ENCODE peak calls at places on chromosomes 3 and 15, in four cellular contexts. One of them, this sample, is unnamed.

GRCh38 chr3:133412511-133413165 is 12.8 kb downstream of the BFSP2 start:
- DNase-seq in IMR-90: peak
- DNase-seq in H9: no peak
- DNase-seq in H1: no peak
- DNase-seq in this sample: no peak

GRCh38 chr3:36928220-36928619 is 16.6 kb downstream of the TRANK1 start:
- DNase-seq in IMR-90: no peak
- DNase-seq in H9: no peak
- DNase-seq in H1: no peak
- DNase-seq in this sample: no peak

GRCh38 chr3:105538483-105538882 is 171.8 kb downstream of the ALCAM start:
- DNase-seq in IMR-90: no peak
- DNase-seq in H9: no peak
- DNase-seq in H1: no peak
- DNase-seq in this sample: no peak

GRCh38 chr3:63351159-63352007 is 73.3 kb downstream of the SYNPR start:
- DNase-seq in IMR-90: peak
- DNase-seq in H9: no peak
- DNase-seq in H1: no peak
- DNase-seq in this sample: peak

GRCh38 chr3:156762631-156763185 is 63.4 kb upstream of the LEKR1 start:
- DNase-seq in IMR-90: peak
- DNase-seq in H9: no peak
- DNase-seq in H1: no peak
- DNase-seq in this sample: no peak

GRCh38 chr3:18241837-18242236 is 183.3 kb downstream of the SATB1 start:
- DNase-seq in IMR-90: no peak
- DNase-seq in H9: no peak
- DNase-seq in H1: no peak
- DNase-seq in this sample: no peak

GRCh38 chr3:28334552-28334951 is 14.0 kb upstream of the ZCWPW2 start:
- DNase-seq in IMR-90: peak
- DNase-seq in H9: no peak
- DNase-seq in H1: no peak
- DNase-seq in this sample: no peak

GRCh38 chr3:14771593-14772497 is 46.9 kb upstream of the FGD5 start:
- DNase-seq in IMR-90: no peak
- DNase-seq in H9: no peak
- DNase-seq in H1: no peak
- DNase-seq in this sample: no peak

GRCh38 chr3:178629430-178630178 is 93.4 kb downstream of the KCNMB2 start:
- DNase-seq in IMR-90: no peak
- DNase-seq in H9: no peak
- DNase-seq in H1: no peak
- DNase-seq in this sample: no peak

GRCh38 chr15:70237626-70238025 is 139.9 kb upstream of the TLE3 start:
- DNase-seq in IMR-90: no peak
- DNase-seq in H9: no peak
- DNase-seq in H1: no peak
- DNase-seq in this sample: no peak

GRCh38 chr3:13071695-13072094 is 1.5 kb downstream of the IQSEC1 start:
- DNase-seq in IMR-90: no peak
- DNase-seq in H9: no peak
- DNase-seq in H1: no peak
- DNase-seq in this sample: no peak

GRCh38 chr3:183330881-183331280 is 77.8 kb downstream of the B3GNT5 start:
- DNase-seq in IMR-90: no peak
- DNase-seq in H9: peak
- DNase-seq in H1: peak
- DNase-seq in this sample: peak

GRCh38 chr15:66672867-66673266 is 29.2 kb upstream of the SMAD6 start:
- DNase-seq in IMR-90: no peak
- DNase-seq in H9: no peak
- DNase-seq in H1: no peak
- DNase-seq in this sample: no peak

GRCh38 chr3:99934984-99935797 is 117.5 kb downstream of the CMSS1 start:
- DNase-seq in IMR-90: no peak
- DNase-seq in H9: no peak
- DNase-seq in H1: no peak
- DNase-seq in this sample: peak

GRCh38 chr3:111808439-111808838 is 50.6 kb upstream of the PHLDB2 start:
- DNase-seq in IMR-90: peak
- DNase-seq in H9: no peak
- DNase-seq in H1: no peak
- DNase-seq in this sample: no peak

GRCh38 chr3:133329626-133330025 is 70.2 kb upstream of the BFSP2 start:
- DNase-seq in IMR-90: no peak
- DNase-seq in H9: no peak
- DNase-seq in H1: no peak
- DNase-seq in this sample: no peak

GRCh38 chr15:63156708-63157065 is 590 bp downstream of the RPS27L start:
- DNase-seq in IMR-90: peak
- DNase-seq in H9: no peak
- DNase-seq in H1: no peak
- DNase-seq in this sample: peak

GRCh38 chr3:31953091-31953490 is 28.0 kb downstream of the OSBPL10 start:
- DNase-seq in IMR-90: no peak
- DNase-seq in H9: no peak
- DNase-seq in H1: no peak
- DNase-seq in this sample: no peak

GRCh38 chr3:63964287-63965073 is 52.3 kb upstream of the SCAANT1 start:
- DNase-seq in IMR-90: no peak
- DNase-seq in H9: no peak
- DNase-seq in H1: no peak
- DNase-seq in this sample: peak

GRCh38 chr3:99909714-99910508 is 92.2 kb downstream of the CMSS1 start:
- DNase-seq in IMR-90: peak
- DNase-seq in H9: no peak
- DNase-seq in H1: no peak
- DNase-seq in this sample: peak

GRCh38 chr15:86855962-86856361 is 776.3 kb downstream of the AGBL1 start:
- DNase-seq in IMR-90: no peak
- DNase-seq in H9: no peak
- DNase-seq in H1: no peak
- DNase-seq in this sample: peak

GRCh38 chr3:23756206-23756840 is 49.4 kb upstream of the UBE2E1 start:
- DNase-seq in IMR-90: no peak
- DNase-seq in H9: no peak
- DNase-seq in H1: no peak
- DNase-seq in this sample: no peak

GRCh38 chr3:117549716-117550115 is 840.1 kb downstream of the TUSC7 start:
- DNase-seq in IMR-90: no peak
- DNase-seq in H9: no peak
- DNase-seq in H1: no peak
- DNase-seq in this sample: no peak

GRCh38 chr15:85086855-85087254 is 105.2 kb downstream of the PDE8A start:
- DNase-seq in IMR-90: no peak
- DNase-seq in H9: no peak
- DNase-seq in H1: no peak
- DNase-seq in this sample: no peak

GRCh38 chr3:8386221-8386620 is 115.4 kb upstream of the LMCD1 start:
- DNase-seq in IMR-90: peak
- DNase-seq in H9: no peak
- DNase-seq in H1: no peak
- DNase-seq in this sample: no peak

GRCh38 chr3:122415104-122415744 is 638 bp downstream of the WDR5B start:
- DNase-seq in IMR-90: peak
- DNase-seq in H9: peak
- DNase-seq in H1: no peak
- DNase-seq in this sample: peak

DNA sequence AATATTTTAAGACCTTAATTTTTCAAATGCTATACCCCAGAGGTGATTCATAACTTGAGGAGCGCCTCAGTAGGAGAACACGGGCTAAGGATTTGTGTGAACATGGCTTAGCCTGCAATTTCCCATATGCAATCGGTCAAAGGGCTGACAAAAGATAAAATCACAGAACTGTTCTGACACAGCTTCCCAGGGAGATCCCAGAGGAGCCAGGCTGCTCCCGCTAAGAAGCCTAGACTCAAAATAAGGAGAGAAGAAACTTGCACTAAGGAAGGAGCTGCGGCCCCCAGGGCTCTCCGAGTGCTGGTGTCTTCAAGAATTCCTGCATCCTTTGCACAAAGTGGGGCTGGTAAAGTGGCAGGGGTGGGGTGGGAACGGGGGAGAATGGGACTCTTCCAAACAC is 106.3 kb upstream of the DLG1 start:
- DNase-seq in IMR-90: no peak
- DNase-seq in H9: no peak
- DNase-seq in H1: no peak
- DNase-seq in this sample: no peak
- H3K23ac ChIP-seq in IMR-90: no peak
- H3K23ac ChIP-seq in H9: no peak
- H3K23ac ChIP-seq in H1: no peak
- H3K23ac ChIP-seq in this sample: no peak

GRCh38 chr3:42306499-42306898 is 40.5 kb upstream of the CCK start:
- DNase-seq in IMR-90: no peak
- DNase-seq in H9: no peak
- DNase-seq in H1: no peak
- DNase-seq in this sample: no peak
- H4K5ac ChIP-seq in IMR-90: no peak
- H4K5ac ChIP-seq in H9: no peak
- H4K5ac ChIP-seq in H1: no peak
- H4K5ac ChIP-seq in this sample: no peak

DNA sequence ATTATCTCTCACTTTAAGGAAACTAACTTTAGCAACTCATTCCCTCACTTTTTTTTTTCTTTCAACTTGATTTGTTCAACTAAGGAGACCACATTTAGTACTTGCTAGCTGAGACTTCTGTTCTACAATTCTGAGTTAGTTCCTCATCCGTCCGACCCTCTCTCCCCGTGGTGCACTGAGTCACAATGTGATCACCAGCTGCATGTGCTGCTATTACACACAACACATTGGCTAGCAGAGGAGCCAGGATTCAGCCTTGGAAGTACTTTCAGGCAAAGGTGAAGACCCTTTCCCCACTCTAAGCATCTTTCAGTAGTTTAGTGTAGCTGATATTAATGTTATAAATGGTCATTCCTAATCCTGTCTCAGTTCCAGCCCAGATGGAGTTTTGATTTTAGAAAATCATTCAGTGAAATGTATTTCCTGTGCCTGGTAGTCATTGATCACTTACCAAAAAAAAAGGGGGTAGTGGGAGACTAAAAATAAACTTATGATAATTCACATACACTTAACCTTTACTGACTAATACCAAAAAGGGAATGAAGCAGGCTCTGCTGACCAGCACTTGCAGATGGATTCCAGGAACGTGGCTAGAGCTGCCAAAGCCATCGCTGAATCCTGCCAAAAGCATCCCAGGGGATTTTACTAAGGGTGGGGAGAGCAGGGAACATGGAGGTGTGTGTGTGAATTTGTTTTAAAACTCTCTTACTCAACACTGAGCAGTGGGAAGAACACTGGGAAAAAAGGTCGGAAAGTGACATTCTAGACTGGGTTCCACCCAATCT is 424.8 kb downstream of the LPP start:
- DNase-seq in IMR-90: peak
- DNase-seq in H9: no peak
- DNase-seq in H1: no peak
- DNase-seq in this sample: no peak
- H3K23ac ChIP-seq in IMR-90: peak
- H3K23ac ChIP-seq in H9: no peak
- H3K23ac ChIP-seq in H1: no peak
- H3K23ac ChIP-seq in this sample: no peak

DNA sequence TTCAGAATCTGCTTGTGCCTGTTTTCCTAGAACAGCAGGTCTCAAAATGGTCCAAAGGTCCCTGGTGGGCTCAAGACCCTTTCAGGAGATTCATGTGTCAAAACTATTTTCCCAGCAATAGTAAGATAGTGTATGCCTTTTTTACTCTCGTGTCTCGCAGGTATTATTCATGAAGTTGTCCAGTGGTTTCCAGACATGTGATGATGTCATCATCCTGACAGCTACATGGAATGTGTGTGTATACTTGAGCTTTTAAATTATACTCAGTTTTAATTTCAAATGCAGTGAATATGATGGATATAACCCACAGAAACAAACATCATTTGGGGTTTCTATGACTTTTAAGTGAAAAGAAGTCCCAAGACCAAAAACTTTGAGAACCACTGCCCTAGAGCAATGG is 288.6 kb downstream of the NTRK3 start:
- DNase-seq in IMR-90: no peak
- DNase-seq in H9: no peak
- DNase-seq in H1: no peak
- DNase-seq in this sample: no peak
- H4K5ac ChIP-seq in IMR-90: no peak
- H4K5ac ChIP-seq in H9: no peak
- H4K5ac ChIP-seq in H1: no peak
- H4K5ac ChIP-seq in this sample: no peak

GRCh38 chr3:47012342-47013230 is 33.1 kb downstream of the NBEAL2 start:
- DNase-seq in IMR-90: no peak
- DNase-seq in H9: peak
- DNase-seq in H1: no peak
- DNase-seq in this sample: no peak
- H3K23ac ChIP-seq in IMR-90: no peak
- H3K23ac ChIP-seq in H9: no peak
- H3K23ac ChIP-seq in H1: no peak
- H3K23ac ChIP-seq in this sample: no peak

GRCh38 chr3:16364963-16365362 is 100.0 kb downstream of the OXNAD1 start:
- DNase-seq in IMR-90: no peak
- DNase-seq in H9: no peak
- DNase-seq in H1: no peak
- DNase-seq in this sample: no peak

GRCh38 chr3:16366581-16366980 is 101.6 kb downstream of the OXNAD1 start:
- DNase-seq in IMR-90: no peak
- DNase-seq in H9: peak
- DNase-seq in H1: no peak
- DNase-seq in this sample: peak

GRCh38 chr3:16363636-16364035 is 98.6 kb downstream of the OXNAD1 start:
- DNase-seq in IMR-90: no peak
- DNase-seq in H9: no peak
- DNase-seq in H1: no peak
- DNase-seq in this sample: no peak

GRCh38 chr3:16364323-16364722 is 99.3 kb downstream of the OXNAD1 start:
- DNase-seq in IMR-90: no peak
- DNase-seq in H9: no peak
- DNase-seq in H1: no peak
- DNase-seq in this sample: no peak

DNA sequence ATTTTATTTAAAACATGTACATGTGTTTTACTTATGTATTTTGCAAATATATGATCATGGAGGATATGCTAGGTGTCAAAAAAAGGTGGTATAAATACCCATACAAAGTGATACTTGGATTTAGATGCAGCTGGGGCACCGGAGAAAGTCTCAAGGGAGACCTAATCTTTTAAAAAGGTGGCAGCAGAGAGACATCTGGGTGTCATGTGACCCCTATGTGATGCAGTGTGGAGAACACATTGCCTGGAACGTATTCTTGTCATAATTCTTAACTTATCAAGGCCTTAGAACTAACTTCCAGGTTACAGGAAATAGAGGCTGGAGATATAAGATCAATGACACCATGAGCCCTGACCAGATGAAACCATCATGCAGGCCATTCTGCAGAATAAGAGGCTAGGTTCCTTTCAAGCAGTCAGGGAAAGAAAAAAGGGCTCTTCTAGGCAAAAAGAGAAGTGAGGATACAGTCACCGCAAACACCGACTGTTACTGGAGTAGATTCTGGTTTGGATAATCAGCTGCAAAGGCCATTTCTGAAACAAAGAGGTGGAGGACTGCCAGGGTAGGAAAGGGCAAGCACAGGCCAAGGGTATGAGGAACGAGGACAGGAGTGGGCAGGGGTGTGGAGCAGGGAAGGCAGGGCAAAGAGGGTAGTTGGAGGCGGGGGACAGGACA is 100.6 kb downstream of the OXNAD1 start:
- DNase-seq in IMR-90: no peak
- DNase-seq in H9: no peak
- DNase-seq in H1: no peak
- DNase-seq in this sample: no peak
- H4K5ac ChIP-seq in IMR-90: no peak
- H4K5ac ChIP-seq in H9: no peak
- H4K5ac ChIP-seq in H1: no peak
- H4K5ac ChIP-seq in this sample: no peak

This sample was measured in mesendoderm.